ENCODE peak calls at places on chromosomes 7 and 10, in four cellular contexts. U is lower leg skin, D is body of pancreas, G is uterus. L is an unnamed sample.

GRCh38 chr7:47765373-47765979 is 182.8 kb downstream of the PKD1L1 start:
- DNase-seq in U (no peak), G (no peak), D (no peak), L (no peak)

GRCh38 chr7:128895320-128895719 is 15.2 kb downstream of the KCP start:
- DNase-seq in G (no peak), D (no peak), U (no peak), L (no peak)

GRCh38 chr7:43195768-43196167 is 83.3 kb downstream of the HECW1 start:
- DNase-seq in D (no peak), U (no peak), G (no peak), L (no peak)

GRCh38 chr7:5420841-5421625 is 2.6 kb downstream of the TNRC18 start:
- DNase-seq in U (no peak), G (no peak), D (peak; percentile 39), L (peak; percentile 20)

GRCh38 chr7:137937202-137937560 is 64.7 kb downstream of the CREB3L2 start:
- DNase-seq in D (no peak), G (no peak), U (no peak), L (no peak)

GRCh38 chr7:44072364-44073231 is 7.2 kb upstream of the PGAM2 start:
- DNase-seq in D (peak; percentile 52), G (peak; percentile 76), U (no peak), L (peak; percentile 61)

GRCh38 chr10:78911533-78912340 is 157.0 kb upstream of the ZMIZ1 start:
- DNase-seq in D (peak; percentile 62), G (no peak), U (no peak), L (no peak)

GRCh38 chr10:1666147-1666546 is 71.2 kb downstream of the ADARB2 start:
- DNase-seq in D (no peak), G (no peak), U (no peak), L (no peak)

GRCh38 chr7:147240468-147240867 is 1123.9 kb downstream of the CNTNAP2 start:
- DNase-seq in U (no peak), G (no peak), D (no peak), L (no peak)

GRCh38 chr7:27200761-27201230 is 905 bp upstream of the HOXA13 start:
- DNase-seq in G (no peak), D (peak; percentile 5), U (no peak), L (no peak)

GRCh38 chr7:40057292-40057691 is 77.1 kb downstream of the MPLKIP start:
- DNase-seq in G (no peak), U (no peak), D (no peak), L (no peak)

GRCh38 chr10:124864421-124865193 is 63.0 kb downstream of the ABRAXAS2 start:
- DNase-seq in U (no peak), D (peak; percentile 59), G (no peak), L (no peak)

GRCh38 chr10:4061441-4061951 is 276.5 kb upstream of the KLF6 start:
- DNase-seq in G (peak; percentile 54), U (peak; percentile 94), D (no peak), L (no peak)

GRCh38 chr10:67837519-67838314 is at the start of gene DNAJC12:
- DNase-seq in D (no peak), U (no peak), G (no peak), L (peak; percentile 61)

GRCh38 chr7:52764502-52765169 is 270.8 kb upstream of the POM121L12 start:
- DNase-seq in U (no peak), D (no peak), G (no peak), L (no peak)

GRCh38 chr10:125232841-125233240 is 72.5 kb upstream of the CTBP2 start:
- DNase-seq in U (no peak), D (no peak), G (no peak), L (no peak)

GRCh38 chr10:110007171-110007700 is 548 bp upstream of the ADD3 start:
- DNase-seq in U (no peak), D (no peak), G (no peak), L (no peak)

GRCh38 chr7:91683823-91684222 is 196.7 kb downstream of the MTERF1 start:
- DNase-seq in D (no peak), U (no peak), G (no peak), L (no peak)

GRCh38 chr7:83681200-83681599 is 32.3 kb upstream of the SEMA3E start:
- DNase-seq in D (no peak), G (no peak), U (no peak), L (no peak)

DNA sequence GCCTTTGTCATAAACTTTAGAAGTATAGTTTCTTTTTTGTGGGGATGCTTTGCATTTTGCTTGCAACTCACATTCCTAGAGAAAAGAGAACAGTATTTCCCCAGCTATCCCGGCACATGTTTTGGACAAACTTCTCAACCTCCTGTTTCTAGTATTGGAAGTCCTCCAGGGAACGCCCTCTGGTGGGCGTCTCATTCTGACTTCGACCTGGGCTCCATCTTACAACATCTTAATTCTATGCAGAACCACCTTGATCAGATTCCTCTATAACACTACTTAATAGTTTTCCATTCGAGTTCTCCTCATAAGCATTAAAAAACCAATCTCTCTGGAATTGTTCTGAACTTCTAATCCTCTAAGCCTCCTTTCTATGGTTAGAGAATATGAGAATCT is 139.5 kb upstream of the FZD8 start:
- DNase-seq in D (no peak), U (no peak), G (no peak), L (no peak)
- TF ChIP-seq CTCF in D (no peak), U (no peak), G (no peak), L (peak; percentile 7)

GRCh38 chr10:113052076-113052830 is 102.2 kb downstream of the TCF7L2 start:
- DNase-seq in G (no peak), D (no peak), U (no peak), L (no peak)
- TF ChIP-seq CTCF in G (peak; percentile 12), D (no peak), U (no peak), L (no peak)

DNA sequence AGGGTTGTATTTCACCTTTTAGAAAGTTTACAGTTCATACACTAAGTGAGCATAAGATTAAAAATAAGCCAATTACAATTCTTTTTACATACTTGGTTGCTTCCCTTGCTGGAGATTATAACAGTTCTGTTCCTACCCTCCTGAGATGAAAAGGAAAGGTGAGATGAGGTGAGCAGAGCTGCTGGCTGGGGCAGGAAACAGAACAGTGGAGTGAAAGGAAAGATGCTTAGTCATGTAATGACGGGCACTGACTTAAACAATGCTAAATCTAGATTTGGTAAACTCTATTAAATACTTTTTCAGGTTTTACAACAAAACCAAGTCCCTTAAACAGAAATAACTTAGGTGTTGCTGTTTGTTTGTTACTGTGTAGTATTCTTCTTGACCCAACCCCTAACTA is 19.9 kb upstream of the ZEB1 start:
- DNase-seq in D (no peak), U (no peak), G (no peak), L (no peak)
- TF ChIP-seq CTCF in D (no peak), U (no peak), G (no peak), L (no peak)

GRCh38 chr10:35913628-35914027 is 271.5 kb upstream of the FZD8 start:
- DNase-seq in G (no peak), U (no peak), D (no peak), L (no peak)
- TF ChIP-seq CTCF in G (no peak), U (no peak), D (no peak), L (no peak)

DNA sequence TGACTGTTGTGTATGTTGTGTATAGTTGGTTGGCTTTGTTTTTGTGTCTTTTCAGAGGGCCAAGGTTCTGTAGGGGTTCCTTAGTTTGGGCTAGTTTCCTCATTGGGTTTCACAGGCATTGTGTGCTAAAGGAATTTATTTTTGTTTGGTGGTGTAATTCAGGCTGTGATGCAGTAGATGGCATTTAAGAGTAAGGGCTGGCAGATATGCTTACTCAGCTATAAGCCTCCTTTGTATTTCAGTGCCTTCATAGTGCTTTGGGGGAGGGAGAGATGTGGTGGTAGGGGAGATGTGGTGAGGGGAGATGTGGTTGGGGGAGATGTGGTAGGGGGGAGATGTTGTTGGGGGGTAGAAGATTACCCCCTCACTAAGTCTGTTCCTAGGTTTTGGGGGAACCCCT is 91.7 kb downstream of the SLC25A40 start:
- DNase-seq in G (no peak), D (no peak), U (no peak), L (no peak)
- TF ChIP-seq CTCF in G (no peak), D (no peak), U (no peak), L (no peak)

L was measured in D721Med.